ENCODE peak calls at places on chromosomes 4 and X, in four cellular contexts. M, Y, T and I are unnamed samples.

GRCh38 chr4:38815879-38816782 is 11.5 kb upstream of the TLR1 start:
- DNase-seq in T (no peak), M (no peak), Y (no peak), I (no peak)

GRCh38 chr4:37453004-37453360 is 208.4 kb downstream of the NWD2 start:
- DNase-seq in T (peak; percentile 82), M (peak; percentile 67), Y (peak; percentile 82), I (peak; percentile 23)

GRCh38 chrX:66030505-66031317 is 9.2 kb downstream of the VSIG4 start:
- DNase-seq in T (peak; percentile 15), M (no peak), Y (peak; percentile 41), I (no peak)

GRCh38 chrX:1483843-1484637 is 31.3 kb upstream of the ASMTL start:
- DNase-seq in M (no peak), T (no peak), Y (no peak), I (no peak)

GRCh38 chrX:137342969-137343368 is 223.0 kb upstream of the ZIC3 start:
- DNase-seq in T (no peak), M (no peak), Y (no peak), I (no peak)

GRCh38 chr4:103719320-103720204 is at the start of gene TACR3:
- DNase-seq in Y (no peak), T (peak; percentile 39), M (no peak), I (no peak)

GRCh38 chr4:69057620-69058409 is 38.5 kb upstream of the UGT2B7 start:
- DNase-seq in T (peak; percentile 5), Y (peak; percentile 52), M (no peak), I (no peak)

GRCh38 chrX:40845331-40845911 is 110.1 kb upstream of the MED14 start:
- DNase-seq in M (no peak), Y (peak; percentile 94), T (peak; percentile 68), I (no peak)

GRCh38 chr4:41509411-41510008 is 28.4 kb upstream of the LIMCH1 start:
- DNase-seq in M (no peak), T (no peak), Y (no peak), I (no peak)

GRCh38 chr4:182486895-182487294 is 243.7 kb downstream of the TENM3 start:
- DNase-seq in Y (no peak), T (no peak), M (no peak), I (no peak)